ENCODE peak calls at places on chromosomes 1 and 21, in ten cellular contexts. One of them, this sample, is unnamed.

GRCh38 chr1:246566808-246567154 is 525 bp downstream of the CNST start:
- DNase-seq in brain microvascular endothelial cell: no peak
- DNase-seq in body of pancreas: no peak
- DNase-seq in cardiac fibroblast: no peak
- DNase-seq in CD8-positive, alpha-beta T cell: no peak
- DNase-seq in mesendoderm: no peak
- DNase-seq in heart right ventricle: no peak
- DNase-seq in skeletal muscle cell: no peak
- DNase-seq in lower leg skin: no peak
- DNase-seq in spleen: no peak
- DNase-seq in this sample: no peak

GRCh38 chr1:21650400-21650799 is 18.8 kb downstream of the RAP1GAP start:
- DNase-seq in brain microvascular endothelial cell: no peak
- DNase-seq in cardiac fibroblast: no peak
- DNase-seq in lower leg skin: no peak
- DNase-seq in spleen: no peak
- DNase-seq in skeletal muscle cell: no peak
- DNase-seq in body of pancreas: no peak
- DNase-seq in mesendoderm: no peak
- DNase-seq in heart right ventricle: no peak
- DNase-seq in CD8-positive, alpha-beta T cell: no peak
- DNase-seq in this sample: no peak

GRCh38 chr1:192609110-192610079 is 26.6 kb upstream of the RGS13 start:
- DNase-seq in brain microvascular endothelial cell: no peak
- DNase-seq in cardiac fibroblast: no peak
- DNase-seq in CD8-positive, alpha-beta T cell: peak; percentile 56
- DNase-seq in mesendoderm: no peak
- DNase-seq in skeletal muscle cell: no peak
- DNase-seq in heart right ventricle: peak; percentile 9
- DNase-seq in body of pancreas: peak; percentile 79
- DNase-seq in lower leg skin: peak; percentile 83
- DNase-seq in spleen: peak; percentile 92
- DNase-seq in this sample: no peak

GRCh38 chr1:180631197-180631765 is 541 bp upstream of the XPR1 start:
- DNase-seq in CD8-positive, alpha-beta T cell: no peak
- DNase-seq in skeletal muscle cell: no peak
- DNase-seq in cardiac fibroblast: no peak
- DNase-seq in lower leg skin: no peak
- DNase-seq in brain microvascular endothelial cell: no peak
- DNase-seq in mesendoderm: no peak
- DNase-seq in body of pancreas: no peak
- DNase-seq in heart right ventricle: no peak
- DNase-seq in spleen: peak; percentile 76
- DNase-seq in this sample: no peak

GRCh38 chr1:161848676-161849075 is 82.6 kb downstream of the ATF6 start:
- DNase-seq in mesendoderm: no peak
- DNase-seq in body of pancreas: no peak
- DNase-seq in lower leg skin: no peak
- DNase-seq in spleen: no peak
- DNase-seq in heart right ventricle: no peak
- DNase-seq in CD8-positive, alpha-beta T cell: no peak
- DNase-seq in skeletal muscle cell: no peak
- DNase-seq in cardiac fibroblast: no peak
- DNase-seq in brain microvascular endothelial cell: no peak
- DNase-seq in this sample: peak; percentile 4

GRCh38 chr21:31557956-31558838 is 101.3 kb upstream of the SOD1 start:
- DNase-seq in mesendoderm: peak; percentile 77
- DNase-seq in brain microvascular endothelial cell: peak; percentile 7
- DNase-seq in CD8-positive, alpha-beta T cell: peak; percentile 40
- DNase-seq in heart right ventricle: no peak
- DNase-seq in spleen: peak; percentile 78
- DNase-seq in cardiac fibroblast: no peak
- DNase-seq in skeletal muscle cell: no peak
- DNase-seq in lower leg skin: peak; percentile 87
- DNase-seq in body of pancreas: no peak
- DNase-seq in this sample: peak; percentile 27

GRCh38 chr1:2019162-2019542 is at the start of gene GABRD:
- DNase-seq in spleen: no peak
- DNase-seq in body of pancreas: no peak
- DNase-seq in skeletal muscle cell: no peak
- DNase-seq in cardiac fibroblast: no peak
- DNase-seq in lower leg skin: no peak
- DNase-seq in brain microvascular endothelial cell: no peak
- DNase-seq in CD8-positive, alpha-beta T cell: no peak
- DNase-seq in heart right ventricle: no peak
- DNase-seq in mesendoderm: peak; percentile 36
- DNase-seq in this sample: peak; percentile 30

GRCh38 chr1:47190807-47191206 is 971 bp upstream of the PDZK1IP1 start:
- DNase-seq in brain microvascular endothelial cell: no peak
- DNase-seq in CD8-positive, alpha-beta T cell: no peak
- DNase-seq in body of pancreas: no peak
- DNase-seq in spleen: peak; percentile 29
- DNase-seq in lower leg skin: no peak
- DNase-seq in cardiac fibroblast: no peak
- DNase-seq in heart right ventricle: no peak
- DNase-seq in skeletal muscle cell: no peak
- DNase-seq in mesendoderm: no peak
- DNase-seq in this sample: no peak

GRCh38 chr1:58874757-58875755 is 91.2 kb upstream of the JUN start:
- DNase-seq in brain microvascular endothelial cell: no peak
- DNase-seq in CD8-positive, alpha-beta T cell: no peak
- DNase-seq in lower leg skin: no peak
- DNase-seq in mesendoderm: peak; percentile 94
- DNase-seq in body of pancreas: peak; percentile 84
- DNase-seq in heart right ventricle: no peak
- DNase-seq in spleen: no peak
- DNase-seq in skeletal muscle cell: no peak
- DNase-seq in cardiac fibroblast: peak; percentile 62
- DNase-seq in this sample: no peak

DNA sequence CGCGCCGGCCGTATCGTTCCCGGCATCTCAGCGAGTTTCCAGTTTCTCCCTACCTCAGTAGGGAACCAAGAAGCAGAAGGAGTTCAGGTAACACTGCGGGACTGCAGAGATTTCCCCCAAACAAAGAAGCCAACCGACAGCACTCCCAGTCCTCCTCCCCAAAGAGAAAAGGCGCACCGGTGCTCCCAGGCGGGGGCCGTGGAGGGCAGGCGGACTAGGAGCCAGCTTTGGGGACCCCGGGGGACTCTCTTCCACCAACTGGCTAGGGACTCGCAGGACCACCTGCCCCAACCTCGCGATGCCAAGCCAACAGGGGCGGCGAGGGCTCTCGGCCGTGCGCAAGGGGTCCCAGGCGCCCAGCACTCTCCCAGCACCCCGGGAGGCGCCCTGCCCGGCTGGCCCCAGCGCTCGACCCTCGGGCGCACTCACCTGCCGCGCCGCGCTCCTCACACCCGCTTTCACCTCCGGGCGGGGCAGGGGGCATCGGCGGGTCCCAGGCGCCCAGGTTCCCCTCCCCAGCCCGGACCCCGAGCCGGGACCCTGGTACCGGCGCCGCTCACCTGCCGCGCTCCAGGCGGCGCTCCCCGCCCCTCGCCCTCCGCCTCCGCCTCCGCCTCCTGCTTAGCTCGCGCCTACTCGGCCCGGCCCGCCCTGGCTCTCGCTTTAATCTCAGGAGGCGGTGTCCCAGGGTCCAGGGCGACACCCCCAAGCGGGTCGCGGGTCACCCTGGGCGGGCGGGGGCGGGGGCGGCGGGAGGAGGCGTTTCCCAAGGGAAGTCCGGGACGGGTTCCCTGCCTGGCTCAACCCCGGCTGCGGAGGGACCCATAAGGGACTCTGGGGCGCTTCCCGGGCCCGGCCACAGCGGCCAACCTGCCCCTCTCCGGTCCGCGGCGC is at the start of gene TMPRSS2:
- DNase-seq in mesendoderm: peak; percentile 61
- DNase-seq in skeletal muscle cell: no peak
- DNase-seq in CD8-positive, alpha-beta T cell: no peak
- DNase-seq in lower leg skin: no peak
- DNase-seq in cardiac fibroblast: no peak
- DNase-seq in body of pancreas: peak; percentile 93
- DNase-seq in brain microvascular endothelial cell: no peak
- DNase-seq in spleen: no peak
- DNase-seq in heart right ventricle: no peak
- DNase-seq in this sample: no peak
- H3K4me3 ChIP-seq in mesendoderm: peak within 1 kb of the TSS; percentile 26
- H3K4me3 ChIP-seq in skeletal muscle cell: no peak within 1 kb of the TSS
- H3K4me3 ChIP-seq in CD8-positive, alpha-beta T cell: no peak within 1 kb of the TSS
- H3K4me3 ChIP-seq in lower leg skin: no peak within 1 kb of the TSS
- H3K4me3 ChIP-seq in cardiac fibroblast: no peak within 1 kb of the TSS
- H3K4me3 ChIP-seq in body of pancreas: peak within 1 kb of the TSS; percentile 52
- H3K4me3 ChIP-seq in brain microvascular endothelial cell: no peak within 1 kb of the TSS
- H3K4me3 ChIP-seq in spleen: peak within 1 kb of the TSS; percentile 15
- H3K4me3 ChIP-seq in heart right ventricle: peak within 1 kb of the TSS; percentile 31
- H3K4me3 ChIP-seq in this sample: peak within 1 kb of the TSS; percentile 35

GRCh38 chr1:110294308-110294707 is 44.9 kb upstream of the RBM15 start:
- DNase-seq in spleen: no peak
- DNase-seq in lower leg skin: peak; percentile 74
- DNase-seq in body of pancreas: no peak
- DNase-seq in CD8-positive, alpha-beta T cell: no peak
- DNase-seq in cardiac fibroblast: no peak
- DNase-seq in heart right ventricle: no peak
- DNase-seq in mesendoderm: no peak
- DNase-seq in brain microvascular endothelial cell: no peak
- DNase-seq in skeletal muscle cell: no peak
- DNase-seq in this sample: no peak

GRCh38 chr1:110291241-110292030 is 47.7 kb upstream of the RBM15 start:
- DNase-seq in lower leg skin: peak; percentile 72
- DNase-seq in skeletal muscle cell: no peak
- DNase-seq in CD8-positive, alpha-beta T cell: no peak
- DNase-seq in spleen: no peak
- DNase-seq in mesendoderm: no peak
- DNase-seq in brain microvascular endothelial cell: no peak
- DNase-seq in cardiac fibroblast: no peak
- DNase-seq in body of pancreas: no peak
- DNase-seq in heart right ventricle: no peak
- DNase-seq in this sample: no peak

GRCh38 chr1:110293601-110294104 is 45.5 kb upstream of the RBM15 start:
- DNase-seq in heart right ventricle: no peak
- DNase-seq in cardiac fibroblast: no peak
- DNase-seq in spleen: no peak
- DNase-seq in body of pancreas: no peak
- DNase-seq in brain microvascular endothelial cell: no peak
- DNase-seq in lower leg skin: peak; percentile 14
- DNase-seq in mesendoderm: no peak
- DNase-seq in skeletal muscle cell: no peak
- DNase-seq in CD8-positive, alpha-beta T cell: no peak
- DNase-seq in this sample: no peak

GRCh38 chr1:110292031-110292300 is 47.2 kb upstream of the RBM15 start:
- DNase-seq in mesendoderm: no peak
- DNase-seq in cardiac fibroblast: no peak
- DNase-seq in brain microvascular endothelial cell: no peak
- DNase-seq in skeletal muscle cell: no peak
- DNase-seq in CD8-positive, alpha-beta T cell: no peak
- DNase-seq in lower leg skin: no peak
- DNase-seq in body of pancreas: no peak
- DNase-seq in spleen: no peak
- DNase-seq in heart right ventricle: no peak
- DNase-seq in this sample: no peak

GRCh38 chr1:110292327-110292741 is 46.8 kb upstream of the RBM15 start:
- DNase-seq in heart right ventricle: no peak
- DNase-seq in body of pancreas: no peak
- DNase-seq in lower leg skin: peak; percentile 53
- DNase-seq in skeletal muscle cell: peak; percentile 51
- DNase-seq in CD8-positive, alpha-beta T cell: no peak
- DNase-seq in spleen: no peak
- DNase-seq in cardiac fibroblast: peak; percentile 33
- DNase-seq in mesendoderm: no peak
- DNase-seq in brain microvascular endothelial cell: peak; percentile 14
- DNase-seq in this sample: no peak
- H3K4me3 ChIP-seq in heart right ventricle: no peak overlapping the region
- H3K4me3 ChIP-seq in body of pancreas: no peak overlapping the region
- H3K4me3 ChIP-seq in lower leg skin: no peak overlapping the region
- H3K4me3 ChIP-seq in skeletal muscle cell: no peak overlapping the region
- H3K4me3 ChIP-seq in CD8-positive, alpha-beta T cell: no peak overlapping the region
- H3K4me3 ChIP-seq in spleen: no peak overlapping the region
- H3K4me3 ChIP-seq in cardiac fibroblast: no peak overlapping the region
- H3K4me3 ChIP-seq in mesendoderm: no peak overlapping the region
- H3K4me3 ChIP-seq in brain microvascular endothelial cell: no peak overlapping the region
- H3K4me3 ChIP-seq in this sample: no peak overlapping the region

GRCh38 chr1:20365421-20366075 is 74.9 kb downstream of the VWA5B1 start:
- DNase-seq in lower leg skin: no peak
- DNase-seq in cardiac fibroblast: no peak
- DNase-seq in heart right ventricle: no peak
- DNase-seq in skeletal muscle cell: no peak
- DNase-seq in spleen: peak; percentile 34
- DNase-seq in CD8-positive, alpha-beta T cell: no peak
- DNase-seq in mesendoderm: no peak
- DNase-seq in body of pancreas: no peak
- DNase-seq in brain microvascular endothelial cell: no peak
- DNase-seq in this sample: no peak

GRCh38 chr1:20367626-20368025 is 77.0 kb downstream of the VWA5B1 start:
- DNase-seq in cardiac fibroblast: no peak
- DNase-seq in heart right ventricle: no peak
- DNase-seq in mesendoderm: no peak
- DNase-seq in skeletal muscle cell: no peak
- DNase-seq in brain microvascular endothelial cell: no peak
- DNase-seq in lower leg skin: no peak
- DNase-seq in body of pancreas: no peak
- DNase-seq in CD8-positive, alpha-beta T cell: no peak
- DNase-seq in spleen: no peak
- DNase-seq in this sample: no peak

GRCh38 chr1:20366766-20367602 is 76.3 kb downstream of the VWA5B1 start:
- DNase-seq in heart right ventricle: peak; percentile 40
- DNase-seq in cardiac fibroblast: peak; percentile 52
- DNase-seq in spleen: peak; percentile 51
- DNase-seq in mesendoderm: peak; percentile 91
- DNase-seq in CD8-positive, alpha-beta T cell: no peak
- DNase-seq in lower leg skin: no peak
- DNase-seq in brain microvascular endothelial cell: peak; percentile 25
- DNase-seq in skeletal muscle cell: no peak
- DNase-seq in body of pancreas: peak; percentile 44
- DNase-seq in this sample: peak; percentile 53

GRCh38 chr1:20368866-20369545 is 78.3 kb downstream of the VWA5B1 start:
- DNase-seq in CD8-positive, alpha-beta T cell: no peak
- DNase-seq in heart right ventricle: no peak
- DNase-seq in skeletal muscle cell: no peak
- DNase-seq in brain microvascular endothelial cell: no peak
- DNase-seq in mesendoderm: no peak
- DNase-seq in lower leg skin: no peak
- DNase-seq in body of pancreas: no peak
- DNase-seq in cardiac fibroblast: no peak
- DNase-seq in spleen: peak; percentile 23
- DNase-seq in this sample: no peak

GRCh38 chr1:20366076-20366765 is 75.5 kb downstream of the VWA5B1 start:
- DNase-seq in skeletal muscle cell: no peak
- DNase-seq in heart right ventricle: peak; percentile 58
- DNase-seq in lower leg skin: no peak
- DNase-seq in cardiac fibroblast: no peak
- DNase-seq in mesendoderm: no peak
- DNase-seq in brain microvascular endothelial cell: no peak
- DNase-seq in spleen: peak; percentile 57
- DNase-seq in body of pancreas: no peak
- DNase-seq in CD8-positive, alpha-beta T cell: no peak
- DNase-seq in this sample: peak; percentile 10
- H3K4me3 ChIP-seq in skeletal muscle cell: peak overlapping the region; percentile 21
- H3K4me3 ChIP-seq in heart right ventricle: peak overlapping the region; percentile 49
- H3K4me3 ChIP-seq in lower leg skin: no peak overlapping the region
- H3K4me3 ChIP-seq in cardiac fibroblast: peak overlapping the region; percentile 8
- H3K4me3 ChIP-seq in mesendoderm: no peak overlapping the region
- H3K4me3 ChIP-seq in brain microvascular endothelial cell: no peak overlapping the region
- H3K4me3 ChIP-seq in spleen: no peak overlapping the region
- H3K4me3 ChIP-seq in body of pancreas: no peak overlapping the region
- H3K4me3 ChIP-seq in CD8-positive, alpha-beta T cell: no peak overlapping the region
- H3K4me3 ChIP-seq in this sample: peak overlapping the region; percentile 16

GRCh38 chr1:85607913-85608250 is 27.3 kb downstream of the CCN1 start:
- DNase-seq in spleen: no peak
- DNase-seq in brain microvascular endothelial cell: no peak
- DNase-seq in CD8-positive, alpha-beta T cell: no peak
- DNase-seq in heart right ventricle: no peak
- DNase-seq in body of pancreas: no peak
- DNase-seq in lower leg skin: no peak
- DNase-seq in cardiac fibroblast: no peak
- DNase-seq in mesendoderm: no peak
- DNase-seq in skeletal muscle cell: no peak
- DNase-seq in this sample: no peak
- H3K4me3 ChIP-seq in spleen: no peak overlapping the region
- H3K4me3 ChIP-seq in brain microvascular endothelial cell: no peak overlapping the region
- H3K4me3 ChIP-seq in CD8-positive, alpha-beta T cell: no peak overlapping the region
- H3K4me3 ChIP-seq in heart right ventricle: no peak overlapping the region
- H3K4me3 ChIP-seq in body of pancreas: no peak overlapping the region
- H3K4me3 ChIP-seq in lower leg skin: no peak overlapping the region
- H3K4me3 ChIP-seq in cardiac fibroblast: no peak overlapping the region
- H3K4me3 ChIP-seq in mesendoderm: no peak overlapping the region
- H3K4me3 ChIP-seq in skeletal muscle cell: no peak overlapping the region
- H3K4me3 ChIP-seq in this sample: no peak overlapping the region